ENCODE peak calls at places on chromosome X, in six cellular contexts. One of them, this sample, is unnamed.

GRCh38 chrX:6024204-6024603 is 204.5 kb downstream of the NLGN4X start:
- DNase-seq in RKO: peak; percentile 35
- DNase-seq in pancreas: no peak
- DNase-seq in HEK293T: no peak
- DNase-seq in uterus: no peak
- DNase-seq in kidney epithelial cell: peak; percentile 12
- DNase-seq in this sample: no peak

GRCh38 chrX:40749874-40750273 is 14.5 kb upstream of the MED14 start:
- DNase-seq in RKO: no peak
- DNase-seq in kidney epithelial cell: no peak
- DNase-seq in uterus: no peak
- DNase-seq in HEK293T: no peak
- DNase-seq in pancreas: no peak
- DNase-seq in this sample: no peak

GRCh38 chrX:13937370-13938052 is 92.2 kb downstream of the GEMIN8 start:
- DNase-seq in uterus: no peak
- DNase-seq in HEK293T: peak; percentile 23
- DNase-seq in kidney epithelial cell: peak; percentile 5
- DNase-seq in RKO: no peak
- DNase-seq in pancreas: no peak
- DNase-seq in this sample: no peak

GRCh38 chrX:50711907-50712306 is 102.1 kb downstream of the SHROOM4 start:
- DNase-seq in RKO: no peak
- DNase-seq in uterus: no peak
- DNase-seq in kidney epithelial cell: no peak
- DNase-seq in HEK293T: no peak
- DNase-seq in pancreas: no peak
- DNase-seq in this sample: no peak

GRCh38 chrX:149470960-149471359 is 34.1 kb downstream of the IDS start:
- DNase-seq in HEK293T: peak; percentile 92
- DNase-seq in uterus: peak; percentile 40
- DNase-seq in RKO: peak; percentile 69
- DNase-seq in kidney epithelial cell: no peak
- DNase-seq in pancreas: peak; percentile 85
- DNase-seq in this sample: peak; percentile 68

GRCh38 chrX:36609653-36610585 is 398.2 kb upstream of the FAM47C start:
- DNase-seq in RKO: peak; percentile 35
- DNase-seq in kidney epithelial cell: no peak
- DNase-seq in HEK293T: no peak
- DNase-seq in pancreas: no peak
- DNase-seq in uterus: no peak
- DNase-seq in this sample: no peak

GRCh38 chrX:133859860-133860259 is 125.5 kb downstream of the GPC3 start:
- DNase-seq in HEK293T: no peak
- DNase-seq in RKO: no peak
- DNase-seq in uterus: peak; percentile 18
- DNase-seq in pancreas: no peak
- DNase-seq in kidney epithelial cell: no peak
- DNase-seq in this sample: no peak

GRCh38 chrX:114162068-114162735 is 421.7 kb upstream of the HTR2C start:
- DNase-seq in uterus: no peak
- DNase-seq in pancreas: no peak
- DNase-seq in kidney epithelial cell: no peak
- DNase-seq in HEK293T: peak; percentile 54
- DNase-seq in RKO: peak; percentile 1
- DNase-seq in this sample: peak; percentile 0

GRCh38 chrX:15404712-15405111 is 20.5 kb upstream of the VEGFD start:
- DNase-seq in HEK293T: no peak
- DNase-seq in kidney epithelial cell: no peak
- DNase-seq in pancreas: no peak
- DNase-seq in RKO: no peak
- DNase-seq in uterus: peak; percentile 60
- DNase-seq in this sample: no peak

GRCh38 chrX:323721-324628 is 5.4 kb upstream of the GTPBP6 start:
- DNase-seq in kidney epithelial cell: peak; percentile 21
- DNase-seq in pancreas: peak; percentile 60
- DNase-seq in RKO: peak; percentile 60
- DNase-seq in HEK293T: peak; percentile 28
- DNase-seq in uterus: peak; percentile 57
- DNase-seq in this sample: no peak

GRCh38 chrX:149825424-149825823 is 43.7 kb downstream of the MAGEA9 start:
- DNase-seq in uterus: no peak
- DNase-seq in HEK293T: peak; percentile 39
- DNase-seq in kidney epithelial cell: no peak
- DNase-seq in pancreas: no peak
- DNase-seq in RKO: peak; percentile 21
- DNase-seq in this sample: no peak

GRCh38 chrX:40570346-40571093 is 10.2 kb upstream of the ATP6AP2 start:
- DNase-seq in kidney epithelial cell: no peak
- DNase-seq in uterus: no peak
- DNase-seq in pancreas: no peak
- DNase-seq in RKO: no peak
- DNase-seq in HEK293T: no peak
- DNase-seq in this sample: no peak

GRCh38 chrX:112837531-112837930 is 3.1 kb downstream of the AMOT start:
- DNase-seq in RKO: no peak
- DNase-seq in kidney epithelial cell: no peak
- DNase-seq in uterus: no peak
- DNase-seq in pancreas: no peak
- DNase-seq in HEK293T: no peak
- DNase-seq in this sample: no peak